ENCODE peak calls at places on chromosomes 11 and 22, in seven cellular contexts. K is gastrocnemius medialis, I is right lobe of liver, R is A549, U is stomach, E is NB4, D is body of pancreas. G is an unnamed sample.
A peak's percentile ranks its signal among the peaks of the same experiment; 100 is the strongest.

GRCh38 chr11:123798079-123798478 is 8.1 kb downstream of the OR6M1 start:
- DNase-seq in K (no peak), I (no peak), R (no peak), U (no peak), E (no peak), D (no peak), G (no peak)

GRCh38 chr11:126431401-126432064 is 76.0 kb downstream of the ST3GAL4 start:
- DNase-seq in K (peak; percentile 43), I (no peak), R (peak; percentile 10), U (peak; percentile 38), E (no peak), D (no peak), G (no peak)

GRCh38 chr11:88411265-88411664 is 73.7 kb upstream of the CTSC start:
- DNase-seq in K (no peak), I (no peak), R (no peak), U (no peak), E (no peak), D (no peak), G (no peak)

GRCh38 chr11:2462092-2462985 is 17.5 kb downstream of the KCNQ1 start:
- DNase-seq in K (no peak), I (no peak), R (no peak), U (peak; percentile 22), E (no peak), D (no peak), G (no peak)

GRCh38 chr22:44153705-44154104 is 27.0 kb upstream of the PARVG start:
- DNase-seq in K (no peak), I (no peak), R (no peak), U (no peak), E (no peak), D (no peak), G (no peak)

GRCh38 chr11:111327908-111328624 is 29.7 kb downstream of the POU2AF3 start:
- DNase-seq in K (peak; percentile 80), I (peak; percentile 21), R (no peak), U (peak; percentile 91), E (no peak), D (peak; percentile 90), G (no peak)

GRCh38 chr11:79290766-79291165 is 150.1 kb downstream of the TENM4 start:
- DNase-seq in K (no peak), I (no peak), R (no peak), U (no peak), E (no peak), D (no peak), G (no peak)

GRCh38 chr11:128419012-128419767 is 168.2 kb downstream of the ETS1 start:
- DNase-seq in K (no peak), I (no peak), R (no peak), U (no peak), E (no peak), D (no peak), G (no peak)

GRCh38 chr22:18012528-18012927 is 11.8 kb downstream of the MICAL3 start:
- DNase-seq in K (no peak), I (no peak), R (no peak), U (no peak), E (no peak), D (no peak), G (no peak)

GRCh38 chr22:37091986-37092385 is 17.5 kb downstream of the TMPRSS6 start:
- DNase-seq in K (no peak), I (no peak), R (no peak), U (no peak), E (no peak), D (no peak), G (no peak)

GRCh38 chr11:27552356-27552755 is 45.8 kb upstream of the LIN7C start:
- DNase-seq in K (no peak), I (no peak), R (no peak), U (no peak), E (no peak), D (no peak), G (no peak)

GRCh38 chr11:96237759-96238158 is 105.2 kb downstream of the MAML2 start:
- DNase-seq in K (no peak), I (no peak), R (no peak), U (no peak), E (no peak), D (no peak), G (no peak)

GRCh38 chr11:102449651-102450570 is 2.7 kb downstream of the TMEM123 start:
- DNase-seq in K (no peak), I (no peak), R (no peak), U (no peak), E (no peak), D (no peak), G (no peak)

GRCh38 chr11:46524201-46524600 is 69.6 kb downstream of the AMBRA1 start:
- DNase-seq in K (no peak), I (no peak), R (no peak), U (no peak), E (no peak), D (no peak), G (no peak)

GRCh38 chr11:118435233-118435892 is 929 bp upstream of the KMT2A start:
- DNase-seq in K (peak; percentile 35), I (peak; percentile 61), R (peak; percentile 29), U (peak; percentile 53), E (peak; percentile 98), D (peak; percentile 47), G (peak; percentile 76)
- TF ChIP-seq POLR2A in K (no peak), I (no peak), R (peak; percentile 51), U (no peak), E (peak; percentile 74), D (no peak), G (no peak)

DNA sequence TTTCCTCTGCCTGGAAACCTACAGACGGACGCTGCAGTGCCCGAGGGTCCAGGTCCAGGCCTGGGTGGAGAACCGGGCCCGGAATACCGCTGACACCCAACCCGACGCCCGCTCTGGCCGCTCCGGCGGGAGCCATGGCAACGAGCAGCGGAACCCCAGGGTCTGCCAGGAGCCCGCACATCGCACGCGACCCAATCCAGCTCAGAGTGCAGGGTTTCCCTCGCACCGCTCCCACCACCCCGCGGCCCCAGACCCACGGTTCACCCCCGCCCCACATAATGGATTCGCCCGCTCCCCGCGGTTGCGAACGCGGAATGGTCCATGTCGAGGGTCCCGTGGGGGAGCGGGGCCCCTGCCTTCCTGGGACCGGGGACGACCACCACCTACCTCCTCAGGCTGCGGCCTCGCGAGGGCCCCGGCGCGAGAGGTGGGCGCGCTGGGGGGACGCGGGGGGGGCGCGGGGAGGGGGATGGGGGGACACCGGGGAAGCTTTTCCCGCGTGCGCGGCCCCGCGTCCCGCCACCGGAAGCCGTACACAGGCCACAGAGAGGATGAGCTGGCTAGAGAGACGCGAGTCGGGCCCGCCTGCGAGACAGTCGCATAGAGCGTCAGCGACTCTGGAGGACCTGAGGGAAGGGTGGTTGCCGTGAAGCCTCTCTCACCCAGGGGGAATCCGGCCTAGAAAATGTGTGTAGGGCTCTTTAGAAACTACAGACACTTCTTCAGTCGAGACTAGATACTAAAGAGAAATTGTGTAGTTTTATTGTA is at the start of gene SSRP1:
- DNase-seq in K (peak; percentile 87), I (peak; percentile 89), R (peak; percentile 92), U (peak; percentile 88), E (peak; percentile 94), D (peak; percentile 85), G (peak; percentile 91)
- TF ChIP-seq POLR2A in K (peak; percentile 26), I (peak; percentile 47), R (peak; percentile 56), U (no peak), E (peak; percentile 63), D (peak; percentile 77), G (peak; percentile 64)

GRCh38 chr11:16923987-16924386 is 90.2 kb downstream of the PLEKHA7 start:
- DNase-seq in K (no peak), I (no peak), R (no peak), U (peak; percentile 42), E (no peak), D (peak; percentile 15), G (no peak)

GRCh38 chr11:16924826-16925494 is 89.3 kb downstream of the PLEKHA7 start:
- DNase-seq in K (peak; percentile 26), I (peak; percentile 76), R (peak; percentile 96), U (peak; percentile 86), E (no peak), D (peak; percentile 79), G (no peak)

GRCh38 chr11:16924462-16924825 is 89.8 kb downstream of the PLEKHA7 start:
- DNase-seq in K (no peak), I (no peak), R (no peak), U (no peak), E (no peak), D (no peak), G (no peak)

GRCh38 chr11:16926868-16927267 is 87.3 kb downstream of the PLEKHA7 start:
- DNase-seq in K (no peak), I (no peak), R (no peak), U (no peak), E (no peak), D (no peak), G (no peak)

DNA sequence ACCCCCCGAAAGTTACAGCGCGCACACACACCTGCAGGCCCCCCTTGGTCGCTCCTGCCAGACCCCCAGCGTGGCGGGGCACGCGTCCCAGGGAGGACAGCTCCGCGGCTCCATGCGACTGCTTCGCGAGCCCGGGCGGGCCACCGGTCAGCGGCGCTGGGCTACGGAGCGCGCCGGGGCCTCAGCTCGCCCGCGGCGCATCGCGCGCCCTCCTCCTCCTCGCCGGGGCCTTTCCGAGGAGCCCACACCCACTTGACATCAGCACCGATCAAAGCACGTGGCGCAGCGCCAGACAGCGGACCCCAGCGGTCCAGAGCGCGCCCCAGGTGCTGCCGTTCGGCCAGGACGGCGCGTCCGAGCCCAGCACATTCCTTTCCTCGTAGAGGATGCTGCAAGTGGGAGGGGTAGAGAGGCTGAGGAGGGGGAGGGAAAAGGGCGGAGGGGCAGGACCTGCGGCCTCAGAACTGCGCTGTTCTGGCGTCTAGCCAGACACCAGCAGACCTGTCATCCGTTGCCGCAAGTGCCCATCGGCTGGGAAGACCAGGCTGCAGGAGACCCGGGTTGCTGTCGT is 88.6 kb downstream of the PLEKHA7 start:
- DNase-seq in K (no peak), I (peak; percentile 52), R (peak; percentile 50), U (no peak), E (no peak), D (peak; percentile 54), G (peak; percentile 33)
- TF ChIP-seq POLR2A in K (no peak), I (no peak), R (no peak), U (no peak), E (no peak), D (no peak), G (no peak)

GRCh38 chr11:116852261-116853125 is 15.1 kb upstream of the APOA1 start:
- DNase-seq in K (no peak), I (no peak), R (no peak), U (no peak), E (peak; percentile 77), D (no peak), G (peak; percentile 14)

GRCh38 chr11:116849060-116849459 is 11.6 kb upstream of the APOA1 start:
- DNase-seq in K (no peak), I (no peak), R (no peak), U (no peak), E (no peak), D (no peak), G (no peak)

GRCh38 chr11:116851631-116852030 is 14.2 kb upstream of the APOA1 start:
- DNase-seq in K (no peak), I (no peak), R (no peak), U (no peak), E (peak; percentile 98), D (no peak), G (no peak)

GRCh38 chr11:116847612-116848011 is 10.2 kb upstream of the APOA1 start:
- DNase-seq in K (no peak), I (no peak), R (no peak), U (no peak), E (no peak), D (no peak), G (no peak)

GRCh38 chr11:116849491-116849890 is 12.1 kb upstream of the APOA1 start:
- DNase-seq in K (no peak), I (no peak), R (no peak), U (no peak), E (peak; percentile 82), D (no peak), G (no peak)
- TF ChIP-seq POLR2A in K (no peak), I (no peak), R (no peak), U (no peak), E (no peak), D (no peak), G (no peak)

GRCh38 chr22:30208631-30209603 is 37.6 kb downstream of the LIF start:
- DNase-seq in K (peak; percentile 30), I (peak; percentile 63), R (no peak), U (peak; percentile 75), E (no peak), D (peak; percentile 45), G (peak; percentile 89)
- TF ChIP-seq POLR2A in K (no peak), I (no peak), R (no peak), U (no peak), E (no peak), D (no peak), G (peak; percentile 35)

G was measured in erythroblast.